ENCODE peak calls at places on chromosomes 6 and 20, in ten cellular contexts. One of them, this sample, is unnamed.

GRCh38 chr6:29976253-29976587 is 33.9 kb downstream of the HLA-A start:
- DNase-seq in cardiac muscle cell: no peak
- DNase-seq in heart left ventricle: no peak
- DNase-seq in ELR: no peak
- DNase-seq in NCI-H510A treated with DMSO at 0.1 percent for 48 hours: no peak
- DNase-seq in fibroblast of lung: no peak
- DNase-seq in WERI-Rb-1: no peak
- DNase-seq in erythroblast: no peak
- DNase-seq in fibroblast of the conjunctiva: no peak
- DNase-seq in SW480: no peak
- DNase-seq in this sample: no peak

GRCh38 chr6:167653561-167653960 is 173.2 kb upstream of the AFDN start:
- DNase-seq in cardiac muscle cell: no peak
- DNase-seq in heart left ventricle: no peak
- DNase-seq in ELR: no peak
- DNase-seq in NCI-H510A treated with DMSO at 0.1 percent for 48 hours: no peak
- DNase-seq in fibroblast of lung: no peak
- DNase-seq in WERI-Rb-1: no peak
- DNase-seq in erythroblast: no peak
- DNase-seq in fibroblast of the conjunctiva: no peak
- DNase-seq in SW480: no peak
- DNase-seq in this sample: no peak

GRCh38 chr20:47620808-47621805 is 119.4 kb downstream of the NCOA3 start:
- DNase-seq in cardiac muscle cell: peak; percentile 82
- DNase-seq in heart left ventricle: no peak
- DNase-seq in ELR: peak; percentile 85
- DNase-seq in NCI-H510A treated with DMSO at 0.1 percent for 48 hours: peak; percentile 71
- DNase-seq in fibroblast of lung: peak; percentile 89
- DNase-seq in WERI-Rb-1: no peak
- DNase-seq in erythroblast: peak; percentile 79
- DNase-seq in fibroblast of the conjunctiva: peak; percentile 77
- DNase-seq in SW480: peak; percentile 79
- DNase-seq in this sample: no peak

GRCh38 chr20:9467995-9468394 is 46.4 kb upstream of the LAMP5 start:
- DNase-seq in cardiac muscle cell: no peak
- DNase-seq in heart left ventricle: no peak
- DNase-seq in ELR: no peak
- DNase-seq in NCI-H510A treated with DMSO at 0.1 percent for 48 hours: no peak
- DNase-seq in fibroblast of lung: no peak
- DNase-seq in WERI-Rb-1: peak; percentile 21
- DNase-seq in erythroblast: no peak
- DNase-seq in fibroblast of the conjunctiva: no peak
- DNase-seq in SW480: no peak
- DNase-seq in this sample: no peak

GRCh38 chr6:27502508-27503435 is 29.9 kb upstream of the ZNF184 start:
- DNase-seq in cardiac muscle cell: peak; percentile 65
- DNase-seq in heart left ventricle: no peak
- DNase-seq in ELR: peak; percentile 87
- DNase-seq in NCI-H510A treated with DMSO at 0.1 percent for 48 hours: peak; percentile 82
- DNase-seq in fibroblast of lung: peak; percentile 74
- DNase-seq in WERI-Rb-1: peak; percentile 81
- DNase-seq in erythroblast: peak; percentile 89
- DNase-seq in fibroblast of the conjunctiva: peak; percentile 62
- DNase-seq in SW480: peak; percentile 65
- DNase-seq in this sample: peak; percentile 77

GRCh38 chr20:25290646-25291431 is 43.0 kb downstream of the PYGB start:
- DNase-seq in cardiac muscle cell: no peak
- DNase-seq in heart left ventricle: peak; percentile 27
- DNase-seq in ELR: no peak
- DNase-seq in NCI-H510A treated with DMSO at 0.1 percent for 48 hours: no peak
- DNase-seq in fibroblast of lung: no peak
- DNase-seq in WERI-Rb-1: no peak
- DNase-seq in erythroblast: no peak
- DNase-seq in fibroblast of the conjunctiva: no peak
- DNase-seq in SW480: no peak
- DNase-seq in this sample: peak; percentile 42

GRCh38 chr20:38109025-38109541 is 56.0 kb downstream of the TGM2 start:
- DNase-seq in cardiac muscle cell: peak; percentile 85
- DNase-seq in heart left ventricle: peak; percentile 81
- DNase-seq in ELR: no peak
- DNase-seq in NCI-H510A treated with DMSO at 0.1 percent for 48 hours: no peak
- DNase-seq in fibroblast of lung: peak; percentile 97
- DNase-seq in WERI-Rb-1: no peak
- DNase-seq in erythroblast: no peak
- DNase-seq in fibroblast of the conjunctiva: peak; percentile 87
- DNase-seq in SW480: no peak
- DNase-seq in this sample: peak; percentile 86

GRCh38 chr20:45500022-45500421 is 15.4 kb downstream of the SPINT3 start:
- DNase-seq in cardiac muscle cell: no peak
- DNase-seq in heart left ventricle: peak; percentile 24
- DNase-seq in ELR: no peak
- DNase-seq in NCI-H510A treated with DMSO at 0.1 percent for 48 hours: no peak
- DNase-seq in fibroblast of lung: no peak
- DNase-seq in WERI-Rb-1: no peak
- DNase-seq in erythroblast: no peak
- DNase-seq in fibroblast of the conjunctiva: no peak
- DNase-seq in SW480: peak; percentile 76
- DNase-seq in this sample: no peak

GRCh38 chr6:142682985-142683384 is 262.0 kb downstream of the HIVEP2 start:
- DNase-seq in cardiac muscle cell: no peak
- DNase-seq in heart left ventricle: no peak
- DNase-seq in ELR: no peak
- DNase-seq in NCI-H510A treated with DMSO at 0.1 percent for 48 hours: no peak
- DNase-seq in fibroblast of lung: no peak
- DNase-seq in WERI-Rb-1: no peak
- DNase-seq in erythroblast: no peak
- DNase-seq in fibroblast of the conjunctiva: no peak
- DNase-seq in SW480: no peak
- DNase-seq in this sample: no peak

GRCh38 chr6:148140772-148141557 is 201.7 kb upstream of the SASH1 start:
- DNase-seq in cardiac muscle cell: no peak
- DNase-seq in heart left ventricle: no peak
- DNase-seq in ELR: peak; percentile 51
- DNase-seq in NCI-H510A treated with DMSO at 0.1 percent for 48 hours: no peak
- DNase-seq in fibroblast of lung: no peak
- DNase-seq in WERI-Rb-1: no peak
- DNase-seq in erythroblast: no peak
- DNase-seq in fibroblast of the conjunctiva: no peak
- DNase-seq in SW480: no peak
- DNase-seq in this sample: no peak

GRCh38 chr6:33215281-33215680 is 7.0 kb downstream of the RING1 start:
- DNase-seq in cardiac muscle cell: no peak
- DNase-seq in heart left ventricle: no peak
- DNase-seq in ELR: no peak
- DNase-seq in NCI-H510A treated with DMSO at 0.1 percent for 48 hours: no peak
- DNase-seq in fibroblast of lung: no peak
- DNase-seq in WERI-Rb-1: no peak
- DNase-seq in erythroblast: no peak
- DNase-seq in fibroblast of the conjunctiva: no peak
- DNase-seq in SW480: no peak
- DNase-seq in this sample: no peak

GRCh38 chr20:50057409-50058053 is 55.4 kb downstream of the UBE2V1 start:
- DNase-seq in cardiac muscle cell: no peak
- DNase-seq in heart left ventricle: no peak
- DNase-seq in ELR: no peak
- DNase-seq in NCI-H510A treated with DMSO at 0.1 percent for 48 hours: no peak
- DNase-seq in fibroblast of lung: no peak
- DNase-seq in WERI-Rb-1: no peak
- DNase-seq in erythroblast: no peak
- DNase-seq in fibroblast of the conjunctiva: no peak
- DNase-seq in SW480: no peak
- DNase-seq in this sample: no peak

GRCh38 chr20:59006167-59006863 is 739 bp downstream of the CTSZ start:
- DNase-seq in cardiac muscle cell: no peak
- DNase-seq in heart left ventricle: no peak
- DNase-seq in ELR: peak; percentile 62
- DNase-seq in NCI-H510A treated with DMSO at 0.1 percent for 48 hours: no peak
- DNase-seq in fibroblast of lung: no peak
- DNase-seq in WERI-Rb-1: no peak
- DNase-seq in erythroblast: peak; percentile 65
- DNase-seq in fibroblast of the conjunctiva: no peak
- DNase-seq in SW480: no peak
- DNase-seq in this sample: no peak

GRCh38 chr6:127332383-127332961 is 10.9 kb downstream of the ECHDC1 start:
- DNase-seq in cardiac muscle cell: no peak
- DNase-seq in heart left ventricle: no peak
- DNase-seq in ELR: no peak
- DNase-seq in NCI-H510A treated with DMSO at 0.1 percent for 48 hours: no peak
- DNase-seq in fibroblast of lung: no peak
- DNase-seq in WERI-Rb-1: no peak
- DNase-seq in erythroblast: no peak
- DNase-seq in fibroblast of the conjunctiva: no peak
- DNase-seq in SW480: no peak
- DNase-seq in this sample: no peak

GRCh38 chr6:111414373-111414772 is 68.6 kb downstream of the REV3L start:
- DNase-seq in cardiac muscle cell: no peak
- DNase-seq in heart left ventricle: no peak
- DNase-seq in ELR: no peak
- DNase-seq in NCI-H510A treated with DMSO at 0.1 percent for 48 hours: no peak
- DNase-seq in fibroblast of lung: no peak
- DNase-seq in WERI-Rb-1: no peak
- DNase-seq in erythroblast: no peak
- DNase-seq in fibroblast of the conjunctiva: no peak
- DNase-seq in SW480: no peak
- DNase-seq in this sample: no peak

GRCh38 chr6:1162367-1163275 is 149.3 kb upstream of the FOXQ1 start:
- DNase-seq in cardiac muscle cell: peak; percentile 6
- DNase-seq in heart left ventricle: no peak
- DNase-seq in ELR: no peak
- DNase-seq in NCI-H510A treated with DMSO at 0.1 percent for 48 hours: no peak
- DNase-seq in fibroblast of lung: no peak
- DNase-seq in WERI-Rb-1: no peak
- DNase-seq in erythroblast: no peak
- DNase-seq in fibroblast of the conjunctiva: no peak
- DNase-seq in SW480: no peak
- DNase-seq in this sample: no peak

GRCh38 chr6:11938285-11938890 is 73.7 kb upstream of the HIVEP1 start:
- DNase-seq in cardiac muscle cell: no peak
- DNase-seq in heart left ventricle: no peak
- DNase-seq in ELR: no peak
- DNase-seq in NCI-H510A treated with DMSO at 0.1 percent for 48 hours: no peak
- DNase-seq in fibroblast of lung: no peak
- DNase-seq in WERI-Rb-1: no peak
- DNase-seq in erythroblast: peak; percentile 56
- DNase-seq in fibroblast of the conjunctiva: no peak
- DNase-seq in SW480: no peak
- DNase-seq in this sample: no peak

GRCh38 chr20:4585104-4585753 is 136.5 kb upstream of the PRND start:
- DNase-seq in cardiac muscle cell: peak; percentile 79
- DNase-seq in heart left ventricle: no peak
- DNase-seq in ELR: peak; percentile 46
- DNase-seq in NCI-H510A treated with DMSO at 0.1 percent for 48 hours: no peak
- DNase-seq in fibroblast of lung: peak; percentile 94
- DNase-seq in WERI-Rb-1: no peak
- DNase-seq in erythroblast: no peak
- DNase-seq in fibroblast of the conjunctiva: peak; percentile 82
- DNase-seq in SW480: no peak
- DNase-seq in this sample: no peak

GRCh38 chr6:13077117-13077516 is 251.2 kb downstream of the TBC1D7 start:
- DNase-seq in cardiac muscle cell: no peak
- DNase-seq in heart left ventricle: no peak
- DNase-seq in ELR: no peak
- DNase-seq in NCI-H510A treated with DMSO at 0.1 percent for 48 hours: no peak
- DNase-seq in fibroblast of lung: no peak
- DNase-seq in WERI-Rb-1: no peak
- DNase-seq in erythroblast: no peak
- DNase-seq in fibroblast of the conjunctiva: no peak
- DNase-seq in SW480: no peak
- DNase-seq in this sample: no peak

GRCh38 chr6:74578339-74578738 is 627.5 kb downstream of the COL12A1 start:
- DNase-seq in cardiac muscle cell: peak; percentile 41
- DNase-seq in heart left ventricle: no peak
- DNase-seq in ELR: peak; percentile 40
- DNase-seq in NCI-H510A treated with DMSO at 0.1 percent for 48 hours: no peak
- DNase-seq in fibroblast of lung: peak; percentile 75
- DNase-seq in WERI-Rb-1: no peak
- DNase-seq in erythroblast: no peak
- DNase-seq in fibroblast of the conjunctiva: peak; percentile 71
- DNase-seq in SW480: no peak
- DNase-seq in this sample: no peak

GRCh38 chr6:129667621-129668020 is 42.4 kb downstream of the ARHGAP18 start:
- DNase-seq in cardiac muscle cell: peak; percentile 88
- DNase-seq in heart left ventricle: no peak
- DNase-seq in ELR: peak; percentile 43
- DNase-seq in NCI-H510A treated with DMSO at 0.1 percent for 48 hours: no peak
- DNase-seq in fibroblast of lung: peak; percentile 53
- DNase-seq in WERI-Rb-1: no peak
- DNase-seq in erythroblast: peak; percentile 89
- DNase-seq in fibroblast of the conjunctiva: no peak
- DNase-seq in SW480: no peak
- DNase-seq in this sample: no peak

GRCh38 chr6:120214097-120214496 is 864.5 kb upstream of the MAN1A1 start:
- DNase-seq in cardiac muscle cell: peak; percentile 40
- DNase-seq in heart left ventricle: no peak
- DNase-seq in ELR: no peak
- DNase-seq in NCI-H510A treated with DMSO at 0.1 percent for 48 hours: no peak
- DNase-seq in fibroblast of lung: peak; percentile 5
- DNase-seq in WERI-Rb-1: no peak
- DNase-seq in erythroblast: no peak
- DNase-seq in fibroblast of the conjunctiva: no peak
- DNase-seq in SW480: no peak
- DNase-seq in this sample: no peak

GRCh38 chr6:130293800-130294199 is 71.0 kb upstream of the SAMD3 start:
- DNase-seq in cardiac muscle cell: peak; percentile 65
- DNase-seq in heart left ventricle: no peak
- DNase-seq in ELR: peak; percentile 82
- DNase-seq in NCI-H510A treated with DMSO at 0.1 percent for 48 hours: no peak
- DNase-seq in fibroblast of lung: peak; percentile 74
- DNase-seq in WERI-Rb-1: peak; percentile 56
- DNase-seq in erythroblast: peak; percentile 43
- DNase-seq in fibroblast of the conjunctiva: peak; percentile 62
- DNase-seq in SW480: peak; percentile 21
- DNase-seq in this sample: no peak

GRCh38 chr6:53313784-53314382 is 34.9 kb downstream of the ELOVL5 start:
- DNase-seq in cardiac muscle cell: peak; percentile 88
- DNase-seq in heart left ventricle: no peak
- DNase-seq in ELR: peak; percentile 39
- DNase-seq in NCI-H510A treated with DMSO at 0.1 percent for 48 hours: no peak
- DNase-seq in fibroblast of lung: peak; percentile 81
- DNase-seq in WERI-Rb-1: no peak
- DNase-seq in erythroblast: peak; percentile 77
- DNase-seq in fibroblast of the conjunctiva: peak; percentile 51
- DNase-seq in SW480: no peak
- DNase-seq in this sample: no peak

GRCh38 chr6:12751694-12752304 is 35.2 kb downstream of the PHACTR1 start:
- DNase-seq in cardiac muscle cell: peak; percentile 72
- DNase-seq in heart left ventricle: peak; percentile 41
- DNase-seq in ELR: peak; percentile 76
- DNase-seq in NCI-H510A treated with DMSO at 0.1 percent for 48 hours: no peak
- DNase-seq in fibroblast of lung: peak; percentile 32
- DNase-seq in WERI-Rb-1: no peak
- DNase-seq in erythroblast: peak; percentile 47
- DNase-seq in fibroblast of the conjunctiva: peak; percentile 14
- DNase-seq in SW480: peak; percentile 20
- DNase-seq in this sample: peak; percentile 66

GRCh38 chr20:9838035-9838377 is 870 bp downstream of the PAK5 start:
- DNase-seq in cardiac muscle cell: no peak
- DNase-seq in heart left ventricle: no peak
- DNase-seq in ELR: no peak
- DNase-seq in NCI-H510A treated with DMSO at 0.1 percent for 48 hours: peak; percentile 83
- DNase-seq in fibroblast of lung: peak; percentile 2
- DNase-seq in WERI-Rb-1: no peak
- DNase-seq in erythroblast: no peak
- DNase-seq in fibroblast of the conjunctiva: no peak
- DNase-seq in SW480: no peak
- DNase-seq in this sample: no peak

GRCh38 chr6:4780360-4780812 is 4.2 kb downstream of the CDYL start:
- DNase-seq in cardiac muscle cell: peak; percentile 54
- DNase-seq in heart left ventricle: no peak
- DNase-seq in ELR: peak; percentile 55
- DNase-seq in NCI-H510A treated with DMSO at 0.1 percent for 48 hours: no peak
- DNase-seq in fibroblast of lung: peak; percentile 43
- DNase-seq in WERI-Rb-1: peak; percentile 37
- DNase-seq in erythroblast: peak; percentile 22
- DNase-seq in fibroblast of the conjunctiva: peak; percentile 20
- DNase-seq in SW480: no peak
- DNase-seq in this sample: no peak

GRCh38 chr6:37868447-37868825 is 48.9 kb downstream of the ZFAND3 start:
- DNase-seq in cardiac muscle cell: peak; percentile 76
- DNase-seq in heart left ventricle: no peak
- DNase-seq in ELR: peak; percentile 71
- DNase-seq in NCI-H510A treated with DMSO at 0.1 percent for 48 hours: no peak
- DNase-seq in fibroblast of lung: no peak
- DNase-seq in WERI-Rb-1: no peak
- DNase-seq in erythroblast: no peak
- DNase-seq in fibroblast of the conjunctiva: no peak
- DNase-seq in SW480: no peak
- DNase-seq in this sample: no peak